ENCODE peak calls at places on chromosome 11, in four cellular contexts. X, V, C and B are unnamed samples. For H3K9me1, the result is how much of the 10 kb centered on the place peaks cover.

GRCh38 chr11:10908215-10908990 is 50.5 kb upstream of the ZBED5 start:
- DNase-seq in X (peak), V (peak), C (peak), B (no peak)

GRCh38 chr11:14542384-14542783 is 22.2 kb upstream of the PSMA1 start:
- DNase-seq in X (no peak), V (no peak), C (no peak), B (peak)

GRCh38 chr11:37946155-37946766 is 1348.2 kb upstream of the RAG2 start:
- DNase-seq in X (no peak), V (no peak), C (peak), B (peak)

GRCh38 chr11:111285205-111286079 is 12.9 kb upstream of the POU2AF3 start:
- DNase-seq in X (no peak), V (no peak), C (no peak), B (no peak)

GRCh38 chr11:23359297-23359696 is 499.0 kb upstream of the CCDC179 start:
- DNase-seq in X (no peak), V (no peak), C (peak), B (peak)

GRCh38 chr11:119791701-119792151 is 62.7 kb upstream of the NECTIN1 start:
- DNase-seq in X (no peak), V (no peak), C (peak), B (no peak)

GRCh38 chr11:30143098-30143705 is 87.6 kb upstream of the FSHB start:
- DNase-seq in X (no peak), V (peak), C (peak), B (peak)

GRCh38 chr11:19730373-19730772 is 17.7 kb downstream of the NAV2 start:
- DNase-seq in X (no peak), V (no peak), C (no peak), B (no peak)

GRCh38 chr11:101466352-101466751 is 117.5 kb downstream of the TRPC6 start:
- DNase-seq in X (no peak), V (no peak), C (no peak), B (no peak)

GRCh38 chr11:44854146-44854545 is 96.5 kb downstream of the TP53I11 start:
- DNase-seq in X (no peak), V (no peak), C (no peak), B (no peak)

GRCh38 chr11:70073881-70074371 is 4.2 kb upstream of the ANO1 start:
- DNase-seq in X (no peak), V (no peak), C (peak), B (peak)

GRCh38 chr11:96151501-96151900 is 191.5 kb downstream of the MAML2 start:
- DNase-seq in X (no peak), V (no peak), C (no peak), B (no peak)

GRCh38 chr11:119172513-119172912 is 4.0 kb downstream of the NLRX1 start:
- DNase-seq in X (no peak), V (peak), C (no peak), B (no peak)

GRCh38 chr11:122424636-122425035 is 230.9 kb upstream of the UBASH3B start:
- DNase-seq in X (no peak), V (no peak), C (no peak), B (no peak)

GRCh38 chr11:68497761-68498160 is 37.2 kb downstream of the PPP6R3 start:
- DNase-seq in X (no peak), V (no peak), C (no peak), B (no peak)

GRCh38 chr11:70578831-70579230 is 180.5 kb downstream of the CTTN start:
- DNase-seq in X (no peak), V (no peak), C (no peak), B (no peak)

GRCh38 chr11:75706260-75706729 is 11.3 kb upstream of the MOGAT2 start:
- DNase-seq in X (peak), V (peak), C (peak), B (peak)

GRCh38 chr11:131685906-131686305 is 315.5 kb downstream of the NTM start:
- DNase-seq in X (no peak), V (no peak), C (no peak), B (no peak)

GRCh38 chr11:27205779-27206549 is 157.1 kb downstream of the CCDC34 start:
- DNase-seq in X (no peak), V (no peak), C (no peak), B (no peak)

GRCh38 chr11:134530826-134531225 is 118.8 kb upstream of the B3GAT1 start:
- DNase-seq in X (no peak), V (no peak), C (no peak), B (no peak)

GRCh38 chr11:45142241-45142885 is 4.1 kb upstream of the PRDM11 start:
- DNase-seq in X (no peak), V (no peak), C (peak), B (no peak)

GRCh38 chr11:2721163-2721935 is 21.6 kb upstream of the KCNQ1OT1 start:
- DNase-seq in X (no peak), V (no peak), C (no peak), B (no peak)

GRCh38 chr11:86627776-86628455 is 44.5 kb downstream of the ME3 start:
- DNase-seq in X (no peak), V (no peak), C (no peak), B (no peak)
- H2AFZ ChIP-seq in X (no peak), V (no peak), C (no peak), B (no peak)

GRCh38 chr11:12329797-12330196 is 47.6 kb upstream of the PARVA start:
- DNase-seq in X (no peak), V (no peak), C (no peak), B (no peak)
- H3K4me3 ChIP-seq in X (no peak), V (no peak), C (no peak), B (no peak)

GRCh38 chr11:74647404-74647803 is 55.0 kb downstream of the POLD3 start:
- DNase-seq in X (no peak), V (no peak), C (peak), B (no peak)
- H3K9me1 ChIP-seq in X (under half), V (under half), C (under half), B (under half)

GRCh38 chr11:13316528-13316961 is 39.0 kb downstream of the BMAL1 start:
- DNase-seq in X (no peak), V (no peak), C (peak), B (no peak)
- H2AFZ ChIP-seq in X (no peak), V (no peak), C (peak), B (no peak)

GRCh38 chr11:125164091-125164421 is 495 bp upstream of the PKNOX2 start:
- DNase-seq in X (no peak), V (no peak), C (no peak), B (no peak)

GRCh38 chr11:125165111-125165663 is 636 bp downstream of the PKNOX2 start:
- DNase-seq in X (no peak), V (no peak), C (peak), B (peak)

GRCh38 chr11:125162743-125163142 is 1.8 kb upstream of the PKNOX2 start:
- DNase-seq in X (no peak), V (no peak), C (no peak), B (no peak)

GRCh38 chr11:125164422-125165110 is at the start of gene PKNOX2:
- DNase-seq in X (no peak), V (peak), C (peak), B (peak)

DNA sequence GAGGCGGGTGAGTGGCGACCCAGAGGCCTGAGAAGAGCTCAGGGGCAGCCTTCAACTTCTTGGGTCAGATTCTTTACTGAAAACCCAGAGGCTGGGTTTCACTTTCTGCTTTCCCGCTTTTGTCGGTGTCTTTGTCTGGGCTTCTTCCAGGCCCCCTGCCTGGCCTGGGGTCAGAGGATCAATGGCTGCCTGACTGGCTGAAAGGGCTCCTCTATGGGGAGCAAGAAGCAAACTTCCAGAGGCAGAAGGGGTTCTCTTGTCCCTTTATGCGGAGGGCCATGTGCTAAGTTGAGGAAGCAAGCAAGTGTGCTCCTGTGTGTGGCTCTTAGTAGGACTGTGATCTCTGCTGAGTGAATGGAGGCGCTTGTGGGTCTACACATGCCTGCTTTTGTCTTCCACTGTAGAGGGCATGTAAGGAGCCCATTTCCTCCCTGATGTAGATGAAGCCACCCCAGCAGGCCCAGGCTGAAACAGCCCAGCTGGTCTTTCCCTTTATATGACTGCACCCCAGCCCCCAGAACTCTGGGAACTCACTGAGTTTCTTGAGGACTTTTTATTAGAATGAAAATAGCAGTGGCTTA is 1.0 kb upstream of the PKNOX2 start:
- DNase-seq in X (no peak), V (no peak), C (no peak), B (no peak)
- H3K4me3 ChIP-seq in X (no peak), V (no peak), C (no peak), B (no peak)